ENCODE peak calls at places on chromosomes 16 and 17, in five cellular contexts. One of them, this sample, is unnamed.

GRCh38 chr17:3659541-3660111 is 8.8 kb downstream of the TAX1BP3 start:
- DNase-seq in T-helper 2 cell treated with Interferon-gamma antibody and Interleukin-4, amounts not matched to agents 5 μg/mL and 100 μg/mL, for 36 hours: no peak
- DNase-seq in glutamatergic neuron: no peak
- DNase-seq in cerebellar cortex: no peak
- DNase-seq in activated T-helper 1 cell treated with anti-CD3 and anti-CD28 coated beads, Interleukin-2, amount 50 U/mL, for 16 hours: no peak
- DNase-seq in this sample: no peak

GRCh38 chr16:3092501-3092991 is 6.5 kb downstream of the ZSCAN10 start:
- DNase-seq in T-helper 2 cell treated with Interferon-gamma antibody and Interleukin-4, amounts not matched to agents 5 μg/mL and 100 μg/mL, for 36 hours: no peak
- DNase-seq in glutamatergic neuron: no peak
- DNase-seq in cerebellar cortex: no peak
- DNase-seq in activated T-helper 1 cell treated with anti-CD3 and anti-CD28 coated beads, Interleukin-2, amount 50 U/mL, for 16 hours: no peak
- DNase-seq in this sample: peak

GRCh38 chr17:323181-323580 is 29.4 kb downstream of the RPH3AL start:
- DNase-seq in T-helper 2 cell treated with Interferon-gamma antibody and Interleukin-4, amounts not matched to agents 5 μg/mL and 100 μg/mL, for 36 hours: no peak
- DNase-seq in glutamatergic neuron: no peak
- DNase-seq in cerebellar cortex: no peak
- DNase-seq in activated T-helper 1 cell treated with anti-CD3 and anti-CD28 coated beads, Interleukin-2, amount 50 U/mL, for 16 hours: no peak
- DNase-seq in this sample: no peak

GRCh38 chr16:57167537-57167936 is 18.3 kb downstream of the PSME3IP1 start:
- DNase-seq in T-helper 2 cell treated with Interferon-gamma antibody and Interleukin-4, amounts not matched to agents 5 μg/mL and 100 μg/mL, for 36 hours: no peak
- DNase-seq in glutamatergic neuron: no peak
- DNase-seq in cerebellar cortex: no peak
- DNase-seq in activated T-helper 1 cell treated with anti-CD3 and anti-CD28 coated beads, Interleukin-2, amount 50 U/mL, for 16 hours: no peak
- DNase-seq in this sample: no peak

GRCh38 chr17:10398352-10398751 is 23.4 kb downstream of the MYH8 start:
- DNase-seq in T-helper 2 cell treated with Interferon-gamma antibody and Interleukin-4, amounts not matched to agents 5 μg/mL and 100 μg/mL, for 36 hours: no peak
- DNase-seq in glutamatergic neuron: peak
- DNase-seq in cerebellar cortex: peak
- DNase-seq in activated T-helper 1 cell treated with anti-CD3 and anti-CD28 coated beads, Interleukin-2, amount 50 U/mL, for 16 hours: no peak
- DNase-seq in this sample: no peak

GRCh38 chr17:82603981-82604448 is 44.2 kb downstream of the WDR45B start:
- DNase-seq in T-helper 2 cell treated with Interferon-gamma antibody and Interleukin-4, amounts not matched to agents 5 μg/mL and 100 μg/mL, for 36 hours: peak
- DNase-seq in glutamatergic neuron: peak
- DNase-seq in cerebellar cortex: no peak
- DNase-seq in activated T-helper 1 cell treated with anti-CD3 and anti-CD28 coated beads, Interleukin-2, amount 50 U/mL, for 16 hours: no peak
- DNase-seq in this sample: peak

GRCh38 chr17:78532311-78532710 is 44.9 kb downstream of the DNAH17 start:
- DNase-seq in T-helper 2 cell treated with Interferon-gamma antibody and Interleukin-4, amounts not matched to agents 5 μg/mL and 100 μg/mL, for 36 hours: no peak
- DNase-seq in glutamatergic neuron: no peak
- DNase-seq in cerebellar cortex: no peak
- DNase-seq in activated T-helper 1 cell treated with anti-CD3 and anti-CD28 coated beads, Interleukin-2, amount 50 U/mL, for 16 hours: no peak
- DNase-seq in this sample: no peak

GRCh38 chr16:76345093-76345735 is 68.0 kb downstream of the CNTNAP4 start:
- DNase-seq in T-helper 2 cell treated with Interferon-gamma antibody and Interleukin-4, amounts not matched to agents 5 μg/mL and 100 μg/mL, for 36 hours: no peak
- DNase-seq in glutamatergic neuron: no peak
- DNase-seq in cerebellar cortex: peak
- DNase-seq in activated T-helper 1 cell treated with anti-CD3 and anti-CD28 coated beads, Interleukin-2, amount 50 U/mL, for 16 hours: no peak
- DNase-seq in this sample: no peak

GRCh38 chr17:72726936-72727335 is 365.6 kb downstream of the SLC39A11 start:
- DNase-seq in T-helper 2 cell treated with Interferon-gamma antibody and Interleukin-4, amounts not matched to agents 5 μg/mL and 100 μg/mL, for 36 hours: peak
- DNase-seq in glutamatergic neuron: no peak
- DNase-seq in cerebellar cortex: no peak
- DNase-seq in activated T-helper 1 cell treated with anti-CD3 and anti-CD28 coated beads, Interleukin-2, amount 50 U/mL, for 16 hours: peak
- DNase-seq in this sample: no peak

GRCh38 chr17:65231662-65232335 is 94.6 kb downstream of the RGS9 start:
- DNase-seq in T-helper 2 cell treated with Interferon-gamma antibody and Interleukin-4, amounts not matched to agents 5 μg/mL and 100 μg/mL, for 36 hours: peak
- DNase-seq in glutamatergic neuron: peak
- DNase-seq in cerebellar cortex: peak
- DNase-seq in activated T-helper 1 cell treated with anti-CD3 and anti-CD28 coated beads, Interleukin-2, amount 50 U/mL, for 16 hours: no peak
- DNase-seq in this sample: peak

GRCh38 chr17:82272495-82273326 is 789 bp downstream of the CSNK1D start:
- DNase-seq in T-helper 2 cell treated with Interferon-gamma antibody and Interleukin-4, amounts not matched to agents 5 μg/mL and 100 μg/mL, for 36 hours: peak
- DNase-seq in glutamatergic neuron: peak
- DNase-seq in cerebellar cortex: no peak
- DNase-seq in activated T-helper 1 cell treated with anti-CD3 and anti-CD28 coated beads, Interleukin-2, amount 50 U/mL, for 16 hours: no peak
- DNase-seq in this sample: peak

GRCh38 chr17:50533720-50534148 is 1.2 kb downstream of the EPN3 start:
- DNase-seq in T-helper 2 cell treated with Interferon-gamma antibody and Interleukin-4, amounts not matched to agents 5 μg/mL and 100 μg/mL, for 36 hours: no peak
- DNase-seq in glutamatergic neuron: no peak
- DNase-seq in cerebellar cortex: no peak
- DNase-seq in activated T-helper 1 cell treated with anti-CD3 and anti-CD28 coated beads, Interleukin-2, amount 50 U/mL, for 16 hours: no peak
- DNase-seq in this sample: peak

GRCh38 chr17:1709971-1710806 is at the start of gene TLCD2:
- DNase-seq in T-helper 2 cell treated with Interferon-gamma antibody and Interleukin-4, amounts not matched to agents 5 μg/mL and 100 μg/mL, for 36 hours: no peak
- DNase-seq in glutamatergic neuron: peak
- DNase-seq in cerebellar cortex: no peak
- DNase-seq in activated T-helper 1 cell treated with anti-CD3 and anti-CD28 coated beads, Interleukin-2, amount 50 U/mL, for 16 hours: no peak
- DNase-seq in this sample: peak

GRCh38 chr17:20966869-20967268 is 75.9 kb downstream of the USP22 start:
- DNase-seq in T-helper 2 cell treated with Interferon-gamma antibody and Interleukin-4, amounts not matched to agents 5 μg/mL and 100 μg/mL, for 36 hours: no peak
- DNase-seq in glutamatergic neuron: no peak
- DNase-seq in cerebellar cortex: no peak
- DNase-seq in activated T-helper 1 cell treated with anti-CD3 and anti-CD28 coated beads, Interleukin-2, amount 50 U/mL, for 16 hours: no peak
- DNase-seq in this sample: no peak

GRCh38 chr16:87207509-87207908 is 109.7 kb downstream of the C16orf95 start:
- DNase-seq in T-helper 2 cell treated with Interferon-gamma antibody and Interleukin-4, amounts not matched to agents 5 μg/mL and 100 μg/mL, for 36 hours: no peak
- DNase-seq in glutamatergic neuron: no peak
- DNase-seq in cerebellar cortex: no peak
- DNase-seq in activated T-helper 1 cell treated with anti-CD3 and anti-CD28 coated beads, Interleukin-2, amount 50 U/mL, for 16 hours: no peak
- DNase-seq in this sample: no peak

GRCh38 chr16:79571753-79572544 is 28.6 kb downstream of the MAF start:
- DNase-seq in T-helper 2 cell treated with Interferon-gamma antibody and Interleukin-4, amounts not matched to agents 5 μg/mL and 100 μg/mL, for 36 hours: no peak
- DNase-seq in glutamatergic neuron: no peak
- DNase-seq in cerebellar cortex: no peak
- DNase-seq in activated T-helper 1 cell treated with anti-CD3 and anti-CD28 coated beads, Interleukin-2, amount 50 U/mL, for 16 hours: no peak
- DNase-seq in this sample: no peak

GRCh38 chr17:954431-955164 is 25.0 kb downstream of the NXN start:
- DNase-seq in T-helper 2 cell treated with Interferon-gamma antibody and Interleukin-4, amounts not matched to agents 5 μg/mL and 100 μg/mL, for 36 hours: no peak
- DNase-seq in glutamatergic neuron: no peak
- DNase-seq in cerebellar cortex: peak
- DNase-seq in activated T-helper 1 cell treated with anti-CD3 and anti-CD28 coated beads, Interleukin-2, amount 50 U/mL, for 16 hours: no peak
- DNase-seq in this sample: no peak

GRCh38 chr17:50350733-50351132 is 4.8 kb downstream of the XYLT2 start:
- DNase-seq in T-helper 2 cell treated with Interferon-gamma antibody and Interleukin-4, amounts not matched to agents 5 μg/mL and 100 μg/mL, for 36 hours: no peak
- DNase-seq in glutamatergic neuron: no peak
- DNase-seq in cerebellar cortex: no peak
- DNase-seq in activated T-helper 1 cell treated with anti-CD3 and anti-CD28 coated beads, Interleukin-2, amount 50 U/mL, for 16 hours: no peak
- DNase-seq in this sample: no peak

GRCh38 chr17:3983945-3984484 is 19.8 kb upstream of the ATP2A3 start:
- DNase-seq in T-helper 2 cell treated with Interferon-gamma antibody and Interleukin-4, amounts not matched to agents 5 μg/mL and 100 μg/mL, for 36 hours: no peak
- DNase-seq in glutamatergic neuron: no peak
- DNase-seq in cerebellar cortex: no peak
- DNase-seq in activated T-helper 1 cell treated with anti-CD3 and anti-CD28 coated beads, Interleukin-2, amount 50 U/mL, for 16 hours: no peak
- DNase-seq in this sample: peak

GRCh38 chr16:54287018-54287757 is 601 bp upstream of the IRX3 start:
- DNase-seq in T-helper 2 cell treated with Interferon-gamma antibody and Interleukin-4, amounts not matched to agents 5 μg/mL and 100 μg/mL, for 36 hours: no peak
- DNase-seq in glutamatergic neuron: no peak
- DNase-seq in cerebellar cortex: no peak
- DNase-seq in activated T-helper 1 cell treated with anti-CD3 and anti-CD28 coated beads, Interleukin-2, amount 50 U/mL, for 16 hours: no peak
- DNase-seq in this sample: no peak

GRCh38 chr16:31453255-31454204 is 5.8 kb upstream of the ARMC5 start:
- DNase-seq in T-helper 2 cell treated with Interferon-gamma antibody and Interleukin-4, amounts not matched to agents 5 μg/mL and 100 μg/mL, for 36 hours: no peak
- DNase-seq in glutamatergic neuron: no peak
- DNase-seq in cerebellar cortex: no peak
- DNase-seq in activated T-helper 1 cell treated with anti-CD3 and anti-CD28 coated beads, Interleukin-2, amount 50 U/mL, for 16 hours: no peak
- DNase-seq in this sample: no peak

This sample was measured in SK-N-SH.